ENCODE peak calls at places on chromosomes 7 and 10, in ten cellular contexts. G, J, R, D, H, W, I, L, V and Q are unnamed samples.

GRCh38 chr7:98291717-98292116 is 10.2 kb downstream of the BRI3 start:
- DNase-seq in G (no peak), J (no peak), R (no peak), D (no peak), H (no peak), W (no peak), I (no peak), L (no peak), V (no peak), Q (no peak)

GRCh38 chr7:45349102-45349501 is 191.5 kb downstream of the RAMP3 start:
- DNase-seq in G (no peak), J (no peak), R (no peak), D (no peak), H (no peak), W (no peak), I (no peak), L (no peak), V (no peak), Q (no peak)

GRCh38 chr7:95012001-95012400 is 104.6 kb downstream of the PPP1R9A start:
- DNase-seq in G (no peak), J (no peak), R (peak; percentile 6), D (no peak), H (no peak), W (no peak), I (no peak), L (no peak), V (no peak), Q (peak; percentile 92)

GRCh38 chr7:134315679-134316538 is 821 bp downstream of the SLC35B4 start:
- DNase-seq in G (no peak), J (peak; percentile 25), R (peak; percentile 14), D (no peak), H (peak; percentile 6), W (no peak), I (peak; percentile 35), L (no peak), V (peak; percentile 13), Q (no peak)

GRCh38 chr7:44128721-44129582 is 5.6 kb upstream of the POLD2 start:
- DNase-seq in G (no peak), J (no peak), R (no peak), D (no peak), H (no peak), W (no peak), I (no peak), L (no peak), V (no peak), Q (no peak)

GRCh38 chr7:32059289-32060045 is 10.7 kb downstream of the PDE1C start:
- DNase-seq in G (no peak), J (no peak), R (no peak), D (no peak), H (no peak), W (no peak), I (peak; percentile 70), L (no peak), V (no peak), Q (no peak)

GRCh38 chr7:148723846-148724245 is 25.1 kb downstream of the CUL1 start:
- DNase-seq in G (no peak), J (peak; percentile 33), R (no peak), D (no peak), H (no peak), W (no peak), I (no peak), L (no peak), V (no peak), Q (no peak)

GRCh38 chr7:158094046-158094445 is 493.6 kb downstream of the PTPRN2 start:
- DNase-seq in G (no peak), J (no peak), R (no peak), D (peak; percentile 37), H (no peak), W (no peak), I (no peak), L (no peak), V (no peak), Q (no peak)

GRCh38 chr10:3068201-3068967 is 1.0 kb downstream of the PFKP start:
- DNase-seq in G (peak; percentile 72), J (peak; percentile 72), R (peak; percentile 65), D (peak; percentile 91), H (peak; percentile 31), W (peak; percentile 38), I (peak; percentile 50), L (peak; percentile 39), V (peak; percentile 26), Q (peak; percentile 31)

GRCh38 chr7:114086491-114086905 is 167.7 kb upstream of the PPP1R3A start:
- DNase-seq in G (no peak), J (no peak), R (no peak), D (peak; percentile 75), H (no peak), W (no peak), I (peak; percentile 34), L (peak; percentile 23), V (no peak), Q (no peak)

GRCh38 chr10:66321746-66322145 is 604.1 kb upstream of the LRRTM3 start:
- DNase-seq in G (no peak), J (no peak), R (no peak), D (no peak), H (no peak), W (no peak), I (no peak), L (no peak), V (no peak), Q (no peak)

GRCh38 chr7:117385340-117386124 is 41.8 kb downstream of the ASZ1 start:
- DNase-seq in G (no peak), J (peak; percentile 51), R (peak; percentile 63), D (no peak), H (peak; percentile 39), W (no peak), I (no peak), L (no peak), V (no peak), Q (peak; percentile 41)

GRCh38 chr10:75437693-75438092 is 6.3 kb downstream of the LRMDA start:
- DNase-seq in G (no peak), J (no peak), R (no peak), D (no peak), H (no peak), W (no peak), I (no peak), L (no peak), V (no peak), Q (no peak)

GRCh38 chr7:101099969-101100781 is 14.9 kb downstream of the TRIM56 start:
- DNase-seq in G (peak; percentile 75), J (peak; percentile 99), R (peak; percentile 79), D (peak; percentile 99), H (peak; percentile 99), W (no peak), I (no peak), L (peak; percentile 36), V (peak; percentile 96), Q (peak; percentile 100)

GRCh38 chr7:28623105-28623730 is 210.9 kb downstream of the CREB5 start:
- DNase-seq in G (no peak), J (peak; percentile 43), R (no peak), D (no peak), H (peak; percentile 35), W (no peak), I (no peak), L (no peak), V (no peak), Q (peak; percentile 73)

GRCh38 chr7:72035275-72035674 is 376.9 kb downstream of the CALN1 start:
- DNase-seq in G (no peak), J (no peak), R (peak; percentile 85), D (no peak), H (no peak), W (no peak), I (no peak), L (no peak), V (no peak), Q (no peak)

GRCh38 chr10:102066421-102067068 is 1.4 kb downstream of the HPS6 start:
- DNase-seq in G (no peak), J (no peak), R (no peak), D (no peak), H (no peak), W (no peak), I (peak; percentile 87), L (no peak), V (no peak), Q (no peak)

GRCh38 chr7:129169171-129169643 is 19.2 kb upstream of the SMO start:
- DNase-seq in G (peak; percentile 34), J (no peak), R (peak; percentile 46), D (peak; percentile 88), H (no peak), W (no peak), I (no peak), L (peak; percentile 40), V (peak; percentile 20), Q (no peak)

GRCh38 chr7:42227523-42227922 is 9.5 kb downstream of the GLI3 start:
- DNase-seq in G (no peak), J (no peak), R (no peak), D (no peak), H (no peak), W (no peak), I (no peak), L (no peak), V (no peak), Q (no peak)

GRCh38 chr7:96959135-96959534 is 46.2 kb upstream of the DLX6 start:
- DNase-seq in G (no peak), J (no peak), R (no peak), D (no peak), H (no peak), W (no peak), I (no peak), L (no peak), V (no peak), Q (no peak)

GRCh38 chr7:130349911-130350782 is 5.5 kb downstream of the CPA5 start:
- DNase-seq in G (no peak), J (peak; percentile 43), R (no peak), D (peak; percentile 56), H (no peak), W (no peak), I (peak; percentile 22), L (no peak), V (no peak), Q (no peak)

GRCh38 chr10:1473874-1474273 is 263.5 kb downstream of the ADARB2 start:
- DNase-seq in G (no peak), J (no peak), R (no peak), D (peak; percentile 26), H (no peak), W (no peak), I (no peak), L (no peak), V (no peak), Q (no peak)

GRCh38 chr10:14384096-14384730 is 53.5 kb upstream of the FRMD4A start:
- DNase-seq in G (no peak), J (peak; percentile 20), R (no peak), D (no peak), H (no peak), W (no peak), I (no peak), L (no peak), V (no peak), Q (no peak)

GRCh38 chr7:94909023-94909466 is 1.7 kb downstream of the PPP1R9A start:
- DNase-seq in G (no peak), J (no peak), R (no peak), D (no peak), H (no peak), W (no peak), I (peak; percentile 39), L (no peak), V (no peak), Q (no peak)

GRCh38 chr10:70693619-70694286 is 21.4 kb downstream of the ADAMTS14 start:
- DNase-seq in G (no peak), J (peak; percentile 31), R (no peak), D (peak; percentile 88), H (no peak), W (no peak), I (no peak), L (no peak), V (no peak), Q (no peak)

GRCh38 chr10:129607607-129608006 is 140.6 kb downstream of the MGMT start:
- DNase-seq in G (no peak), J (no peak), R (no peak), D (no peak), H (no peak), W (no peak), I (no peak), L (no peak), V (no peak), Q (no peak)

GRCh38 chr7:118153551-118154177 is 30.3 kb upstream of the LSM8 start:
- DNase-seq in G (no peak), J (peak; percentile 46), R (peak; percentile 80), D (no peak), H (peak; percentile 26), W (peak; percentile 5), I (peak; percentile 59), L (no peak), V (peak; percentile 34), Q (peak; percentile 46)

GRCh38 chr10:98636921-98637329 is 190.2 kb upstream of the HPS1 start:
- DNase-seq in G (no peak), J (no peak), R (no peak), D (no peak), H (no peak), W (no peak), I (no peak), L (no peak), V (no peak), Q (no peak)